ENCODE peak calls at places on chromosome 19, in four cellular contexts. K is IMR-90, A is upper lobe of right lung, C is thoracic aorta. O is an unnamed sample. For H3K27me3, the result is how much of the 10 kb centered on the place peaks cover.

GRCh38 chr19:20478936-20479335 is 86.6 kb downstream of the ZNF737 start:
- DNase-seq in K (no peak), A (no peak), C (no peak), O (no peak)

GRCh38 chr19:15194938-15195337 is 5.9 kb downstream of the NOTCH3 start:
- DNase-seq in K (peak), C (peak), A (peak), O (peak)

GRCh38 chr19:45767410-45767880 is 1.6 kb downstream of the SIX5 start:
- DNase-seq in K (peak), C (no peak), A (peak), O (peak)

GRCh38 chr19:43562698-43563241 is 12.6 kb downstream of the XRCC1 start:
- DNase-seq in K (peak), A (peak), C (peak), O (peak)

GRCh38 chr19:6212403-6213265 is 67.1 kb downstream of the MLLT1 start:
- DNase-seq in A (peak), K (no peak), C (no peak), O (no peak)

GRCh38 chr19:3184847-3185481 is 766 bp upstream of the NCLN start:
- DNase-seq in A (peak), C (peak), K (no peak), O (no peak)

GRCh38 chr19:13906525-13906904 is 514 bp downstream of the CC2D1A start:
- DNase-seq in C (no peak), K (no peak), A (peak), O (no peak)

GRCh38 chr19:45761714-45762113 is 7.3 kb downstream of the SIX5 start:
- DNase-seq in A (no peak), K (no peak), C (no peak), O (no peak)

GRCh38 chr19:16876904-16877361 is 11.9 kb upstream of the F2RL3 start:
- DNase-seq in K (no peak), C (no peak), A (no peak), O (no peak)

GRCh38 chr19:19206938-19207337 is 3.7 kb upstream of the NR2C2AP start:
- DNase-seq in C (no peak), A (no peak), K (no peak), O (no peak)

GRCh38 chr19:12802267-12803106 is 618 bp downstream of the THSD8 start:
- DNase-seq in A (no peak), K (no peak), C (no peak), O (no peak)
- TF ChIP-seq CTCF in A (no peak), K (no peak), C (no peak), O (no peak)

GRCh38 chr19:8459095-8459494 is 14.3 kb downstream of the HNRNPM start:
- DNase-seq in C (no peak), K (no peak), A (no peak), O (no peak)
- H3K4me3 ChIP-seq in C (peak), K (no peak), A (no peak), O (no peak)

GRCh38 chr19:50710612-50711011 is 9.0 kb downstream of the SHANK1 start:
- DNase-seq in K (no peak), A (no peak), C (no peak), O (no peak)

GRCh38 chr19:50711805-50712204 is 7.8 kb downstream of the SHANK1 start:
- DNase-seq in A (no peak), C (no peak), K (no peak), O (no peak)

GRCh38 chr19:50710094-50710493 is 9.5 kb downstream of the SHANK1 start:
- DNase-seq in A (no peak), C (no peak), K (no peak), O (no peak)

GRCh38 chr19:50712833-50713232 is 6.8 kb downstream of the SHANK1 start:
- DNase-seq in A (no peak), K (no peak), C (no peak), O (no peak)

GRCh38 chr19:50711196-50711595 is 8.4 kb downstream of the SHANK1 start:
- DNase-seq in A (no peak), K (no peak), C (no peak), O (no peak)
- H3K27me3 ChIP-seq in A (under half), K (under half), C (under half), O (under half)

GRCh38 chr19:55553217-55554182 is 8.2 kb upstream of the SBK3 start:
- DNase-seq in A (no peak), C (no peak), K (no peak), O (peak)
- TF ChIP-seq CTCF in A (no peak), C (no peak), K (no peak), O (no peak)

DNA sequence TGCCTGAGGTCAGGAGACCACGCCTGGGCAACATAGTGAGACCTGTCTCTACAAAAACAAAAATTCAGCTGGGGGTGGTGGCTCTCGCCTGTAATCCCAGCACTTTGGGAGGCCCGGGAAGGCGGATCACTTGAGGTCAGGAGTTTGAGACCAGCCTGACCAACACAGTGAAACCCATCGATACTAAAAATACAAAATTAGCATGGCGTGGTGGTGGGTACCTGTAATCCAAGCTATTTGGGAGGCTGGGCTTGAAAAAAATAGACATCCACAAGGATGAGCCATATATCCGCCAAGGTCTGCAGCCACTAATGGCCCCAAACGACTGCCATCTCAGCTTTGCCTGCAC is 3.1 kb downstream of the RPS16 start:
- DNase-seq in K (no peak), C (no peak), A (no peak), O (no peak)
- H3K4me3 ChIP-seq in K (no peak), C (no peak), A (no peak), O (no peak)

GRCh38 chr19:35449347-35450043 is 1.4 kb downstream of the FFAR2 start:
- DNase-seq in A (no peak), C (no peak), K (no peak), O (no peak)

GRCh38 chr19:35454663-35455062 is 6.6 kb downstream of the FFAR2 start:
- DNase-seq in K (no peak), A (no peak), C (no peak), O (no peak)

GRCh38 chr19:35447870-35448492 is at the start of gene FFAR2:
- DNase-seq in A (no peak), K (no peak), C (no peak), O (no peak)

GRCh38 chr19:35455616-35456201 is 7.7 kb downstream of the FFAR2 start:
- DNase-seq in C (no peak), K (no peak), A (no peak), O (no peak)

GRCh38 chr19:35451278-35452096 is 3.4 kb downstream of the FFAR2 start:
- DNase-seq in K (no peak), C (no peak), A (no peak), O (no peak)
- H3K27me3 ChIP-seq in K (under half), C (under half), A (under half), O (under half)

GRCh38 chr19:4206818-4207484 is 22.4 kb upstream of the EBI3 start:
- DNase-seq in K (peak), C (no peak), A (no peak), O (no peak)
- TF ChIP-seq CTCF in K (peak), C (no peak), A (no peak), O (no peak)

GRCh38 chr19:2154587-2155075 is 3.3 kb upstream of the AP3D1 start:
- DNase-seq in C (no peak), K (peak), A (no peak), O (peak)
- H3K4me3 ChIP-seq in C (no peak), K (no peak), A (no peak), O (no peak)

DNA sequence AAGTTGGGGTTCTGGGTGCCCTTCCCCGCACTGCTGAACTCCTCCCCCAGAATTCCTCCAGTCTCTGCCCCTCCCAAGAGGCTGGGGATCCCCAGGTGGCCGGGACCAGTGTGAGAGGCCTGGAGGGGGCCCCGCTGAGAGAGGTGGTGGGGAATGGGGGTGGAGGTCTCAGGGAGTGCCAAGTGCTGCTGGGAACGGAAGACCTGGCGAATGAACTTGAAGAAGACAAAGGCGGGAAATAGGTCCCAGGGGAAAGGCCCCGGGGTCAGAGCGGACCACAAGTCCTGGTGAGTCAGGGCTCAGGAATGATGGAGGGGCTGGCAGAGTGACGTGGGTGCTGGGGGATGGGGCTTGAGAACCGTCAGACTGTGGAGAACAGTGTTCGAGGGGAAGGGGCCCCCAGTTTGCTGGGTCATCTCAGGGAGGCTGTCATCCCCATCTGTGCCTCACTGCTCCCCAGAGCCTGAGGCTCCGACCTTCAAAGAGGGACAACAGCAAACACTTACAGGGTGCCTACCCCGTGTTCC is 15.8 kb upstream of the SEMA6B start:
- DNase-seq in K (peak), C (no peak), A (no peak), O (peak)
- H3K27me3 ChIP-seq in K (under half), C (under half), A (under half), O (under half)